ENCODE peak calls at places on chromosome 7, in seven cellular contexts. One of them, this sample, is unnamed.

GRCh38 chr7:91459539-91459938 is 195.3 kb downstream of the FZD1 start:
- DNase-seq in breast epithelium: no peak
- DNase-seq in psoas muscle: no peak
- DNase-seq in neuronal stem cell: no peak
- DNase-seq in naive thymus-derived CD4-positive, alpha-beta T cell: no peak
- DNase-seq in Panc1: no peak
- DNase-seq in SK-N-SH: no peak
- DNase-seq in this sample: no peak

GRCh38 chr7:137343483-137343841 is at the start of gene PTN:
- DNase-seq in breast epithelium: no peak
- DNase-seq in psoas muscle: peak; percentile 25
- DNase-seq in neuronal stem cell: peak; percentile 78
- DNase-seq in naive thymus-derived CD4-positive, alpha-beta T cell: no peak
- DNase-seq in Panc1: no peak
- DNase-seq in SK-N-SH: peak; percentile 58
- DNase-seq in this sample: peak; percentile 58

GRCh38 chr7:27362026-27362425 is 119.4 kb downstream of the EVX1 start:
- DNase-seq in breast epithelium: no peak
- DNase-seq in psoas muscle: no peak
- DNase-seq in neuronal stem cell: no peak
- DNase-seq in naive thymus-derived CD4-positive, alpha-beta T cell: no peak
- DNase-seq in Panc1: no peak
- DNase-seq in SK-N-SH: no peak
- DNase-seq in this sample: no peak

GRCh38 chr7:21113609-21114416 is 314.1 kb upstream of the SP4 start:
- DNase-seq in breast epithelium: no peak
- DNase-seq in psoas muscle: no peak
- DNase-seq in neuronal stem cell: no peak
- DNase-seq in naive thymus-derived CD4-positive, alpha-beta T cell: no peak
- DNase-seq in Panc1: no peak
- DNase-seq in SK-N-SH: no peak
- DNase-seq in this sample: no peak

GRCh38 chr7:16891338-16891737 is 9.6 kb upstream of the AGR3 start:
- DNase-seq in breast epithelium: no peak
- DNase-seq in psoas muscle: no peak
- DNase-seq in neuronal stem cell: no peak
- DNase-seq in naive thymus-derived CD4-positive, alpha-beta T cell: peak; percentile 1
- DNase-seq in Panc1: peak; percentile 65
- DNase-seq in SK-N-SH: no peak
- DNase-seq in this sample: peak; percentile 2

GRCh38 chr7:159137906-159138305 is 6.8 kb downstream of the VIPR2 start:
- DNase-seq in breast epithelium: peak; percentile 5
- DNase-seq in psoas muscle: no peak
- DNase-seq in neuronal stem cell: no peak
- DNase-seq in naive thymus-derived CD4-positive, alpha-beta T cell: no peak
- DNase-seq in Panc1: no peak
- DNase-seq in SK-N-SH: no peak
- DNase-seq in this sample: no peak

GRCh38 chr7:114530074-114530611 is 115.5 kb downstream of the FOXP2 start:
- DNase-seq in breast epithelium: no peak
- DNase-seq in psoas muscle: no peak
- DNase-seq in neuronal stem cell: no peak
- DNase-seq in naive thymus-derived CD4-positive, alpha-beta T cell: no peak
- DNase-seq in Panc1: no peak
- DNase-seq in SK-N-SH: no peak
- DNase-seq in this sample: no peak

GRCh38 chr7:16914771-16915170 is 33.0 kb upstream of the AGR3 start:
- DNase-seq in breast epithelium: no peak
- DNase-seq in psoas muscle: no peak
- DNase-seq in neuronal stem cell: no peak
- DNase-seq in naive thymus-derived CD4-positive, alpha-beta T cell: no peak
- DNase-seq in Panc1: no peak
- DNase-seq in SK-N-SH: no peak
- DNase-seq in this sample: no peak

GRCh38 chr7:13851756-13852155 is 137.7 kb downstream of the ETV1 start:
- DNase-seq in breast epithelium: no peak
- DNase-seq in psoas muscle: no peak
- DNase-seq in neuronal stem cell: no peak
- DNase-seq in naive thymus-derived CD4-positive, alpha-beta T cell: no peak
- DNase-seq in Panc1: no peak
- DNase-seq in SK-N-SH: peak; percentile 33
- DNase-seq in this sample: no peak

GRCh38 chr7:18829101-18829486 is 288.3 kb downstream of the TWIST1 start:
- DNase-seq in breast epithelium: no peak
- DNase-seq in psoas muscle: no peak
- DNase-seq in neuronal stem cell: no peak
- DNase-seq in naive thymus-derived CD4-positive, alpha-beta T cell: no peak
- DNase-seq in Panc1: no peak
- DNase-seq in SK-N-SH: peak; percentile 61
- DNase-seq in this sample: no peak

GRCh38 chr7:108805808-108806397 is 236.2 kb downstream of the DNAJB9 start:
- DNase-seq in breast epithelium: no peak
- DNase-seq in psoas muscle: no peak
- DNase-seq in neuronal stem cell: no peak
- DNase-seq in naive thymus-derived CD4-positive, alpha-beta T cell: no peak
- DNase-seq in Panc1: no peak
- DNase-seq in SK-N-SH: peak; percentile 25
- DNase-seq in this sample: no peak

GRCh38 chr7:4797858-4798705 is 22.7 kb downstream of the AP5Z1 start:
- DNase-seq in breast epithelium: no peak
- DNase-seq in psoas muscle: peak; percentile 48
- DNase-seq in neuronal stem cell: peak; percentile 63
- DNase-seq in naive thymus-derived CD4-positive, alpha-beta T cell: peak; percentile 34
- DNase-seq in Panc1: peak; percentile 38
- DNase-seq in SK-N-SH: peak; percentile 97
- DNase-seq in this sample: no peak

GRCh38 chr7:134453526-134453925 is 5.4 kb downstream of the AKR1B1 start:
- DNase-seq in breast epithelium: no peak
- DNase-seq in psoas muscle: no peak
- DNase-seq in neuronal stem cell: no peak
- DNase-seq in naive thymus-derived CD4-positive, alpha-beta T cell: no peak
- DNase-seq in Panc1: no peak
- DNase-seq in SK-N-SH: no peak
- DNase-seq in this sample: no peak

GRCh38 chr7:27501001-27501400 is 161.7 kb downstream of the HIBADH start:
- DNase-seq in breast epithelium: no peak
- DNase-seq in psoas muscle: no peak
- DNase-seq in neuronal stem cell: no peak
- DNase-seq in naive thymus-derived CD4-positive, alpha-beta T cell: no peak
- DNase-seq in Panc1: no peak
- DNase-seq in SK-N-SH: no peak
- DNase-seq in this sample: no peak

GRCh38 chr7:44581426-44581906 is 565 bp downstream of the TMED4 start:
- DNase-seq in breast epithelium: no peak
- DNase-seq in psoas muscle: no peak
- DNase-seq in neuronal stem cell: no peak
- DNase-seq in naive thymus-derived CD4-positive, alpha-beta T cell: peak; percentile 46
- DNase-seq in Panc1: no peak
- DNase-seq in SK-N-SH: no peak
- DNase-seq in this sample: no peak

GRCh38 chr7:129502708-129503685 is 666 bp downstream of the SMKR1 start:
- DNase-seq in breast epithelium: no peak
- DNase-seq in psoas muscle: no peak
- DNase-seq in neuronal stem cell: peak; percentile 43
- DNase-seq in naive thymus-derived CD4-positive, alpha-beta T cell: no peak
- DNase-seq in Panc1: no peak
- DNase-seq in SK-N-SH: peak; percentile 90
- DNase-seq in this sample: no peak

GRCh38 chr7:151992375-151992774 is 33.1 kb upstream of the GALNT11 start:
- DNase-seq in breast epithelium: no peak
- DNase-seq in psoas muscle: peak; percentile 48
- DNase-seq in neuronal stem cell: peak; percentile 43
- DNase-seq in naive thymus-derived CD4-positive, alpha-beta T cell: peak; percentile 27
- DNase-seq in Panc1: peak; percentile 36
- DNase-seq in SK-N-SH: peak; percentile 86
- DNase-seq in this sample: no peak

GRCh38 chr7:20113423-20114027 is 103.7 kb downstream of the MACC1 start:
- DNase-seq in breast epithelium: no peak
- DNase-seq in psoas muscle: no peak
- DNase-seq in neuronal stem cell: no peak
- DNase-seq in naive thymus-derived CD4-positive, alpha-beta T cell: no peak
- DNase-seq in Panc1: no peak
- DNase-seq in SK-N-SH: no peak
- DNase-seq in this sample: no peak

GRCh38 chr7:39453743-39454355 is 112.4 kb upstream of the YAE1 start:
- DNase-seq in breast epithelium: no peak
- DNase-seq in psoas muscle: no peak
- DNase-seq in neuronal stem cell: peak; percentile 57
- DNase-seq in naive thymus-derived CD4-positive, alpha-beta T cell: no peak
- DNase-seq in Panc1: peak; percentile 27
- DNase-seq in SK-N-SH: peak; percentile 55
- DNase-seq in this sample: no peak

GRCh38 chr7:29265208-29265923 is 70.8 kb downstream of the CHN2 start:
- DNase-seq in breast epithelium: no peak
- DNase-seq in psoas muscle: no peak
- DNase-seq in neuronal stem cell: no peak
- DNase-seq in naive thymus-derived CD4-positive, alpha-beta T cell: no peak
- DNase-seq in Panc1: no peak
- DNase-seq in SK-N-SH: no peak
- DNase-seq in this sample: no peak

GRCh38 chr7:131111081-131111576 is 216.5 kb upstream of the MKLN1 start:
- DNase-seq in breast epithelium: no peak
- DNase-seq in psoas muscle: no peak
- DNase-seq in neuronal stem cell: no peak
- DNase-seq in naive thymus-derived CD4-positive, alpha-beta T cell: peak; percentile 48
- DNase-seq in Panc1: peak; percentile 68
- DNase-seq in SK-N-SH: peak; percentile 34
- DNase-seq in this sample: peak; percentile 15

GRCh38 chr7:137418841-137419240 is 75.3 kb upstream of the PTN start:
- DNase-seq in breast epithelium: no peak
- DNase-seq in psoas muscle: no peak
- DNase-seq in neuronal stem cell: no peak
- DNase-seq in naive thymus-derived CD4-positive, alpha-beta T cell: no peak
- DNase-seq in Panc1: no peak
- DNase-seq in SK-N-SH: no peak
- DNase-seq in this sample: no peak

GRCh38 chr7:23298885-23299769 is at the start of gene MALSU1:
- DNase-seq in breast epithelium: peak; percentile 95
- DNase-seq in psoas muscle: peak; percentile 97
- DNase-seq in neuronal stem cell: peak; percentile 94
- DNase-seq in naive thymus-derived CD4-positive, alpha-beta T cell: peak; percentile 92
- DNase-seq in Panc1: peak; percentile 94
- DNase-seq in SK-N-SH: peak; percentile 99
- DNase-seq in this sample: peak; percentile 93
- H3K27ac ChIP-seq in breast epithelium: peak within 1 kb of the TSS; percentile 90
- H3K27ac ChIP-seq in psoas muscle: peak within 1 kb of the TSS; percentile 86
- H3K27ac ChIP-seq in neuronal stem cell: peak within 1 kb of the TSS; percentile 33
- H3K27ac ChIP-seq in naive thymus-derived CD4-positive, alpha-beta T cell: peak within 1 kb of the TSS; percentile 92
- H3K27ac ChIP-seq in Panc1: peak within 1 kb of the TSS; percentile 97
- H3K27ac ChIP-seq in SK-N-SH: peak within 1 kb of the TSS; percentile 77
- H3K27ac ChIP-seq in this sample: peak within 1 kb of the TSS; percentile 80

DNA sequence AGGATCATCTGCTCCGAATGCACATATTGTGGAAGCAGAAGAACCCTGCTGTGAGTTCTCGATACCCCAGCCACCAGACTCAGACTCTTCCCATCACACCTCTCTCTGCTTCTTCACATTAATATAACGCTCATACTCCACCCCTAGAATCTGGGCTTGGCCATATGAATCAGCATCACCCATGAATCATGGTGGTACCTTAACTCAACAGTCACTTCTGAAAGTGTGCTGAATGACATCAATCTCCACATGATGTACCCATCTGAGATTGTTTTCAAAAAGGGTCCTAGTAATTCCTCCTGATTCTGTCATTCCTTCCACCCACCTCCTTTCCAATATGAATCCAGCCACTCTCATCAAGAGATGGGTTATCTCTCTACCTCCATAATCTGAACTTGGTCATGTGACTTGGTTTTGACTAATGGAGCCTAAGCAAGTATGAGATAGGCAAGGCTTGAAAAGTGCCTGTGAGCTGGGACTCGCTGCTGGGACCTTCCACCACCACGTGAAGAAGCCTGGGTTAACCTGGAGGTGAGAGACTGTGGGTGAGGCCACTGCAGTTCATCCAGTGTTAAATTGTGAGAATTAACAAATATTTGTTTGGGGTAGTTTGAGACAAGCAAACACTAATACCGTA is 15.4 kb downstream of the YWHAG start:
- DNase-seq in breast epithelium: no peak
- DNase-seq in psoas muscle: no peak
- DNase-seq in neuronal stem cell: no peak
- DNase-seq in naive thymus-derived CD4-positive, alpha-beta T cell: no peak
- DNase-seq in Panc1: no peak
- DNase-seq in SK-N-SH: no peak
- DNase-seq in this sample: no peak
- H3K27ac ChIP-seq in breast epithelium: no peak overlapping the region
- H3K27ac ChIP-seq in psoas muscle: peak overlapping the region; percentile 56
- H3K27ac ChIP-seq in neuronal stem cell: no peak overlapping the region
- H3K27ac ChIP-seq in naive thymus-derived CD4-positive, alpha-beta T cell: no peak overlapping the region
- H3K27ac ChIP-seq in Panc1: no peak overlapping the region
- H3K27ac ChIP-seq in SK-N-SH: no peak overlapping the region
- H3K27ac ChIP-seq in this sample: no peak overlapping the region

GRCh38 chr7:15561840-15562239 is at the start of gene AGMO:
- DNase-seq in breast epithelium: peak; percentile 51
- DNase-seq in psoas muscle: peak; percentile 57
- DNase-seq in neuronal stem cell: peak; percentile 6
- DNase-seq in naive thymus-derived CD4-positive, alpha-beta T cell: no peak
- DNase-seq in Panc1: no peak
- DNase-seq in SK-N-SH: no peak
- DNase-seq in this sample: peak; percentile 76
- H3K27ac ChIP-seq in breast epithelium: peak within 1 kb of the TSS; percentile 39
- H3K27ac ChIP-seq in psoas muscle: peak within 1 kb of the TSS; percentile 56
- H3K27ac ChIP-seq in neuronal stem cell: no peak within 1 kb of the TSS
- H3K27ac ChIP-seq in naive thymus-derived CD4-positive, alpha-beta T cell: no peak within 1 kb of the TSS
- H3K27ac ChIP-seq in Panc1: no peak within 1 kb of the TSS
- H3K27ac ChIP-seq in SK-N-SH: no peak within 1 kb of the TSS
- H3K27ac ChIP-seq in this sample: peak within 1 kb of the TSS; percentile 77

DNA sequence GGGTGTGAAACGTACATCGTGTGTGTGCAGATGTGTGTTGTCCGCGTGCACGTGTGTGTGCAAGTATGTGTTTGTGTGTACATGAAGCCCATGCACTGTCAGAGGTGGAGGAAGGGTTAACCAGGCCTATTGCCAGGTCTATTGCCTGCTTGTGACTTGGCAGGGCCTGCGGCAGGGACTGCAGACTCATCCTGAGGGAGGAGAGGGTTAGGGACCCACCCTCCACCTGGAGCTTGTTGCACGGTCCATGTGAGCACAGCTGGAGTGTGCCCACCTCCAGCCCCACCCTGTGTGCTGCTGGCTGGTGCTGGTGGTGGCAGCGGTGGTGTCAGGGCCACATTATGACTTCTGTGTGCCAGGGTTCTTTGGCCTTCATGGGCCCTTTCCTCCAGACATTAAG is 7.1 kb upstream of the AQP1 start:
- DNase-seq in breast epithelium: no peak
- DNase-seq in psoas muscle: no peak
- DNase-seq in neuronal stem cell: no peak
- DNase-seq in naive thymus-derived CD4-positive, alpha-beta T cell: no peak
- DNase-seq in Panc1: no peak
- DNase-seq in SK-N-SH: no peak
- DNase-seq in this sample: no peak
- H3K27ac ChIP-seq in breast epithelium: no peak overlapping the region
- H3K27ac ChIP-seq in psoas muscle: no peak overlapping the region
- H3K27ac ChIP-seq in neuronal stem cell: no peak overlapping the region
- H3K27ac ChIP-seq in naive thymus-derived CD4-positive, alpha-beta T cell: no peak overlapping the region
- H3K27ac ChIP-seq in Panc1: no peak overlapping the region
- H3K27ac ChIP-seq in SK-N-SH: no peak overlapping the region
- H3K27ac ChIP-seq in this sample: no peak overlapping the region

DNA sequence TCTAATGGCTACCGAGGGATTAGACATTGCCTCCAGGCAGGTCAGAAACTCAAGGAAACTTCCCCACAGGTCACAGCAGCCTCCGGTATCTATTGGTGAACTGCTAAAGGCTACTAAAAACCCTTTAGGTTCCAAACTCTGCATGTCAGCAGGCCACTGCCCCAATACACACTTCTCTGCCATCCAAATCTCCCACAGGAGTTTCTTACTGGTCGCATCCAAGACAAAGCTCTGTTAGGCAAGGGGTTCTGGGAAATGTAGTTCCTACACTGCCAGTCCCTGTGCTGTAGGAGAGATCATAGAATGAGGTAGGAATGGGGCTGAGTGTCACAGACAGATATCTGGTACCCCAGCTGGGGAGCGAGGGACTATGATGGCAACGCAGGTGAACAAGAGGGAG is 757.0 kb upstream of the C7orf33 start:
- DNase-seq in breast epithelium: no peak
- DNase-seq in psoas muscle: no peak
- DNase-seq in neuronal stem cell: peak; percentile 4
- DNase-seq in naive thymus-derived CD4-positive, alpha-beta T cell: no peak
- DNase-seq in Panc1: no peak
- DNase-seq in SK-N-SH: no peak
- DNase-seq in this sample: no peak
- H3K27ac ChIP-seq in breast epithelium: no peak overlapping the region
- H3K27ac ChIP-seq in psoas muscle: no peak overlapping the region
- H3K27ac ChIP-seq in neuronal stem cell: no peak overlapping the region
- H3K27ac ChIP-seq in naive thymus-derived CD4-positive, alpha-beta T cell: no peak overlapping the region
- H3K27ac ChIP-seq in Panc1: no peak overlapping the region
- H3K27ac ChIP-seq in SK-N-SH: no peak overlapping the region
- H3K27ac ChIP-seq in this sample: peak overlapping the region; percentile 76